ENCODE peak calls at places on chromosome 16, in four cellular contexts. C is fibroblast of the conjunctiva; B is astrocyte of the spinal cord; R is naive thymus-derived CD4-positive, alpha-beta T cell. V is an unnamed sample.

GRCh38 chr16:66705790-66706505 is 9.4 kb upstream of the CMTM4 start:
- DNase-seq in C (no peak), B (peak), R (no peak), V (no peak)

GRCh38 chr16:79334127-79334526 is 266.4 kb downstream of the MAF start:
- DNase-seq in C (no peak), B (no peak), R (no peak), V (no peak)

GRCh38 chr16:56539667-56540066 is 19.8 kb upstream of the BBS2 start:
- DNase-seq in C (no peak), B (no peak), R (no peak), V (no peak)

GRCh38 chr16:85555549-85556455 is 57.3 kb upstream of the GSE1 start:
- DNase-seq in C (peak), B (peak), R (peak), V (peak)

GRCh38 chr16:88392616-88393015 is 9.9 kb downstream of the ZNF469 start:
- DNase-seq in C (no peak), B (no peak), R (no peak), V (no peak)

GRCh38 chr16:12749076-12749475 is 54.6 kb downstream of the CPPED1 start:
- DNase-seq in C (no peak), B (no peak), R (no peak), V (no peak)

GRCh38 chr16:85878875-85879274 is 20.1 kb upstream of the IRF8 start:
- DNase-seq in C (peak), B (peak), R (no peak), V (peak)

GRCh38 chr16:31382485-31383161 is 10.5 kb upstream of the ITGAD start:
- DNase-seq in C (peak), B (no peak), R (peak), V (peak)

GRCh38 chr16:87603684-87604571 is 1.6 kb downstream of the JPH3 start:
- DNase-seq in C (no peak), B (no peak), R (no peak), V (no peak)

GRCh38 chr16:11992594-11993524 is 16.3 kb downstream of the SNX29 start:
- DNase-seq in C (no peak), B (no peak), R (no peak), V (no peak)

GRCh38 chr16:10619271-10619849 is 39.0 kb upstream of the EMP2 start:
- DNase-seq in C (no peak), B (no peak), R (peak), V (no peak)

GRCh38 chr16:4666537-4667202 is 26.7 kb upstream of the NUDT16L1 start:
- DNase-seq in C (no peak), B (no peak), R (no peak), V (no peak)